ENCODE peak calls at places on chromosome 1, in seven cellular contexts. One of them, this sample, is unnamed.

GRCh38 chr1:48645883-48646282 is 130.8 kb downstream of the BEND5 start:
- DNase-seq in transverse colon: no peak
- DNase-seq in epithelial cell of esophagus: no peak
- DNase-seq in left lung: no peak
- DNase-seq in CD4-positive, alpha-beta T cell: no peak
- DNase-seq in neural crest cell: no peak
- DNase-seq in foreskin keratinocyte: no peak
- DNase-seq in this sample: no peak

GRCh38 chr1:921011-921837 is 2.5 kb upstream of the SAMD11 start:
- DNase-seq in transverse colon: peak
- DNase-seq in epithelial cell of esophagus: peak
- DNase-seq in left lung: peak
- DNase-seq in CD4-positive, alpha-beta T cell: peak
- DNase-seq in neural crest cell: peak
- DNase-seq in foreskin keratinocyte: no peak
- DNase-seq in this sample: peak

GRCh38 chr1:156661932-156662587 is 15.1 kb downstream of the NES start:
- DNase-seq in transverse colon: no peak
- DNase-seq in epithelial cell of esophagus: no peak
- DNase-seq in left lung: peak
- DNase-seq in CD4-positive, alpha-beta T cell: no peak
- DNase-seq in neural crest cell: no peak
- DNase-seq in foreskin keratinocyte: no peak
- DNase-seq in this sample: no peak

GRCh38 chr1:8094481-8095241 is 68.6 kb upstream of the ERRFI1 start:
- DNase-seq in transverse colon: peak
- DNase-seq in epithelial cell of esophagus: peak
- DNase-seq in left lung: no peak
- DNase-seq in CD4-positive, alpha-beta T cell: no peak
- DNase-seq in neural crest cell: no peak
- DNase-seq in foreskin keratinocyte: no peak
- DNase-seq in this sample: peak

GRCh38 chr1:66562561-66562960 is 28.6 kb downstream of the SGIP1 start:
- DNase-seq in transverse colon: no peak
- DNase-seq in epithelial cell of esophagus: no peak
- DNase-seq in left lung: no peak
- DNase-seq in CD4-positive, alpha-beta T cell: no peak
- DNase-seq in neural crest cell: no peak
- DNase-seq in foreskin keratinocyte: no peak
- DNase-seq in this sample: no peak

GRCh38 chr1:34896612-34897011 is 32.8 kb downstream of the DLGAP3 start:
- DNase-seq in transverse colon: no peak
- DNase-seq in epithelial cell of esophagus: no peak
- DNase-seq in left lung: no peak
- DNase-seq in CD4-positive, alpha-beta T cell: no peak
- DNase-seq in neural crest cell: no peak
- DNase-seq in foreskin keratinocyte: no peak
- DNase-seq in this sample: no peak

GRCh38 chr1:6116137-6116536 is 64.0 kb downstream of the CHD5 start:
- DNase-seq in transverse colon: no peak
- DNase-seq in epithelial cell of esophagus: peak
- DNase-seq in left lung: no peak
- DNase-seq in CD4-positive, alpha-beta T cell: no peak
- DNase-seq in neural crest cell: no peak
- DNase-seq in foreskin keratinocyte: no peak
- DNase-seq in this sample: peak

GRCh38 chr1:29557066-29557465 is 320.7 kb downstream of the PTPRU start:
- DNase-seq in transverse colon: no peak
- DNase-seq in epithelial cell of esophagus: no peak
- DNase-seq in left lung: no peak
- DNase-seq in CD4-positive, alpha-beta T cell: no peak
- DNase-seq in neural crest cell: no peak
- DNase-seq in foreskin keratinocyte: no peak
- DNase-seq in this sample: no peak

GRCh38 chr1:205257735-205258134 is 30.0 kb downstream of the TMCC2 start:
- DNase-seq in transverse colon: no peak
- DNase-seq in epithelial cell of esophagus: no peak
- DNase-seq in left lung: no peak
- DNase-seq in CD4-positive, alpha-beta T cell: no peak
- DNase-seq in neural crest cell: no peak
- DNase-seq in foreskin keratinocyte: no peak
- DNase-seq in this sample: no peak

GRCh38 chr1:9905010-9905409 is 5.1 kb downstream of the CTNNBIP1 start:
- DNase-seq in transverse colon: no peak
- DNase-seq in epithelial cell of esophagus: no peak
- DNase-seq in left lung: no peak
- DNase-seq in CD4-positive, alpha-beta T cell: no peak
- DNase-seq in neural crest cell: no peak
- DNase-seq in foreskin keratinocyte: no peak
- DNase-seq in this sample: no peak

GRCh38 chr1:238589843-238590435 is 699.2 kb upstream of the ZP4 start:
- DNase-seq in transverse colon: no peak
- DNase-seq in epithelial cell of esophagus: no peak
- DNase-seq in left lung: no peak
- DNase-seq in CD4-positive, alpha-beta T cell: no peak
- DNase-seq in neural crest cell: no peak
- DNase-seq in foreskin keratinocyte: no peak
- DNase-seq in this sample: no peak

GRCh38 chr1:188778578-188778977 is 1699.1 kb downstream of the BRINP3 start:
- DNase-seq in transverse colon: no peak
- DNase-seq in epithelial cell of esophagus: no peak
- DNase-seq in left lung: no peak
- DNase-seq in CD4-positive, alpha-beta T cell: no peak
- DNase-seq in neural crest cell: no peak
- DNase-seq in foreskin keratinocyte: no peak
- DNase-seq in this sample: peak

GRCh38 chr1:71087060-71087459 is 6.2 kb upstream of the ZRANB2 start:
- DNase-seq in transverse colon: no peak
- DNase-seq in epithelial cell of esophagus: no peak
- DNase-seq in left lung: no peak
- DNase-seq in CD4-positive, alpha-beta T cell: no peak
- DNase-seq in neural crest cell: no peak
- DNase-seq in foreskin keratinocyte: no peak
- DNase-seq in this sample: no peak

GRCh38 chr1:236848274-236848925 is 53.3 kb downstream of the MTR start:
- DNase-seq in transverse colon: no peak
- DNase-seq in epithelial cell of esophagus: no peak
- DNase-seq in left lung: no peak
- DNase-seq in CD4-positive, alpha-beta T cell: no peak
- DNase-seq in neural crest cell: no peak
- DNase-seq in foreskin keratinocyte: no peak
- DNase-seq in this sample: no peak

GRCh38 chr1:236639686-236640085 is 35.4 kb upstream of the HEATR1 start:
- DNase-seq in transverse colon: no peak
- DNase-seq in epithelial cell of esophagus: no peak
- DNase-seq in left lung: no peak
- DNase-seq in CD4-positive, alpha-beta T cell: no peak
- DNase-seq in neural crest cell: no peak
- DNase-seq in foreskin keratinocyte: no peak
- DNase-seq in this sample: no peak

GRCh38 chr1:32817815-32818786 is 648 bp downstream of the S100PBP start:
- DNase-seq in transverse colon: peak
- DNase-seq in epithelial cell of esophagus: peak
- DNase-seq in left lung: peak
- DNase-seq in CD4-positive, alpha-beta T cell: no peak
- DNase-seq in neural crest cell: peak
- DNase-seq in foreskin keratinocyte: peak
- DNase-seq in this sample: peak

GRCh38 chr1:41418868-41419583 is 57.8 kb downstream of the FOXO6 start:
- DNase-seq in transverse colon: peak
- DNase-seq in epithelial cell of esophagus: peak
- DNase-seq in left lung: peak
- DNase-seq in CD4-positive, alpha-beta T cell: no peak
- DNase-seq in neural crest cell: no peak
- DNase-seq in foreskin keratinocyte: peak
- DNase-seq in this sample: peak

GRCh38 chr1:114345930-114346479 is 165.0 kb downstream of the TRIM33 start:
- DNase-seq in transverse colon: no peak
- DNase-seq in epithelial cell of esophagus: no peak
- DNase-seq in left lung: no peak
- DNase-seq in CD4-positive, alpha-beta T cell: no peak
- DNase-seq in neural crest cell: peak
- DNase-seq in foreskin keratinocyte: no peak
- DNase-seq in this sample: no peak

GRCh38 chr1:177780096-177780700 is 189.7 kb downstream of the SEC16B start:
- DNase-seq in transverse colon: no peak
- DNase-seq in epithelial cell of esophagus: peak
- DNase-seq in left lung: no peak
- DNase-seq in CD4-positive, alpha-beta T cell: no peak
- DNase-seq in neural crest cell: no peak
- DNase-seq in foreskin keratinocyte: peak
- DNase-seq in this sample: peak

GRCh38 chr1:154418062-154418897 is 13.1 kb downstream of the IL6R start:
- DNase-seq in transverse colon: peak
- DNase-seq in epithelial cell of esophagus: peak
- DNase-seq in left lung: peak
- DNase-seq in CD4-positive, alpha-beta T cell: peak
- DNase-seq in neural crest cell: no peak
- DNase-seq in foreskin keratinocyte: peak
- DNase-seq in this sample: peak

GRCh38 chr1:7672864-7673263 is 98.2 kb upstream of the VAMP3 start:
- DNase-seq in transverse colon: no peak
- DNase-seq in epithelial cell of esophagus: no peak
- DNase-seq in left lung: no peak
- DNase-seq in CD4-positive, alpha-beta T cell: no peak
- DNase-seq in neural crest cell: no peak
- DNase-seq in foreskin keratinocyte: no peak
- DNase-seq in this sample: no peak

GRCh38 chr1:204641936-204642335 is 43.6 kb downstream of the LRRN2 start:
- DNase-seq in transverse colon: no peak
- DNase-seq in epithelial cell of esophagus: no peak
- DNase-seq in left lung: no peak
- DNase-seq in CD4-positive, alpha-beta T cell: no peak
- DNase-seq in neural crest cell: no peak
- DNase-seq in foreskin keratinocyte: no peak
- DNase-seq in this sample: no peak

GRCh38 chr1:235013512-235013911 is 115.1 kb downstream of the TOMM20 start:
- DNase-seq in transverse colon: no peak
- DNase-seq in epithelial cell of esophagus: no peak
- DNase-seq in left lung: no peak
- DNase-seq in CD4-positive, alpha-beta T cell: no peak
- DNase-seq in neural crest cell: no peak
- DNase-seq in foreskin keratinocyte: no peak
- DNase-seq in this sample: no peak

GRCh38 chr1:115189814-115190541 is 100.7 kb upstream of the TSPAN2 start:
- DNase-seq in transverse colon: no peak
- DNase-seq in epithelial cell of esophagus: peak
- DNase-seq in left lung: no peak
- DNase-seq in CD4-positive, alpha-beta T cell: no peak
- DNase-seq in neural crest cell: no peak
- DNase-seq in foreskin keratinocyte: peak
- DNase-seq in this sample: peak

DNA sequence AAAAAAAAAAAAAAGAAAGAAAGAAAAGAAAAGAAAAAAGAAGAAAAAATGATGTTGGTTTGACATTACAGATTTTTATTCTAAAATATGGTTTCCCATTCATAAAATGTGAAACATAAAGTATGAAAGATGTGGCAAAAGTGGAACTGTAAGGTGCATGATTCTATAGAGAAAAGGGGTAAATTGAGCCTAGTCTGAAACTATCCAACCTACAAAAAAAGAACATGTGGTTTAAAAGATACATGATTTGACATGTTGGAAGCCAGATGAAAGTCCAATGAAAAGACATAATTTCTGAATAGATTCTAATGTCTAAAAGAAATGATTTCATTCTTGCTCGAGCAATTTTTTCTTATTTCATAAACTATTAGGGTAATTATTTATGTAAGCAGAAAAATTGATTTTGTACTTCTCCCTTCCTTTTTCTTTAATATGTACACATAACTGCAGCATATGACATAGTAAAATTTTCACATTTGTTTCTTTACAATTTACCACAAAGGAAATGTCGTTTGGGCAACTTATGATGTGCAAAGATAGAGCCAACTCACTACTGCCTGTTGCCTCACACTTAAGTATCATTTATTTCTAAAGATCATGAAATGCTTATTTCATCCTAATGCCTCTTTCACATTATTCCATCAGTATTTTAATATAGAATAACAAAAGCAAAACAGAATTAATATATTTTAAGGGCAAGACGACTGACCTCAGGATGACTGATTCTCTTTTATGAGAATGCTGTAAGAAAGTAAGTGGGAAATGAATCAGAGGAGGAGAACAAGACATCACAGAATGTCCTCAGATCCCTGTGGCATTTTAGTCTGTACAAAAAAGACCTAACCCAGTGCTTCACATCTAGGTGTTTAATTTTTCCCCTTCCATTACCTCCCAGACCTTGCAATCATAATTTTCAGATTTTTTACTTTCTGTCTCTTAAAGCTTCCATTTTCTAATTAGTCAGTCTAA is 165.8 kb upstream of the HMCN1 start:
- DNase-seq in transverse colon: no peak
- DNase-seq in epithelial cell of esophagus: no peak
- DNase-seq in left lung: no peak
- DNase-seq in CD4-positive, alpha-beta T cell: no peak
- DNase-seq in neural crest cell: no peak
- DNase-seq in foreskin keratinocyte: no peak
- DNase-seq in this sample: no peak
- TF ChIP-seq CTCF in transverse colon: no peak
- TF ChIP-seq CTCF in epithelial cell of esophagus: no peak
- TF ChIP-seq CTCF in left lung: no peak
- TF ChIP-seq CTCF in CD4-positive, alpha-beta T cell: no peak
- TF ChIP-seq CTCF in neural crest cell: no peak
- TF ChIP-seq CTCF in foreskin keratinocyte: no peak
- TF ChIP-seq CTCF in this sample: no peak

GRCh38 chr1:185446131-185446530 is 129.1 kb upstream of the IVNS1ABP start:
- DNase-seq in transverse colon: no peak
- DNase-seq in epithelial cell of esophagus: no peak
- DNase-seq in left lung: no peak
- DNase-seq in CD4-positive, alpha-beta T cell: no peak
- DNase-seq in neural crest cell: no peak
- DNase-seq in foreskin keratinocyte: no peak
- DNase-seq in this sample: no peak
- TF ChIP-seq CTCF in transverse colon: no peak
- TF ChIP-seq CTCF in epithelial cell of esophagus: no peak
- TF ChIP-seq CTCF in left lung: no peak
- TF ChIP-seq CTCF in CD4-positive, alpha-beta T cell: no peak
- TF ChIP-seq CTCF in neural crest cell: no peak
- TF ChIP-seq CTCF in foreskin keratinocyte: no peak
- TF ChIP-seq CTCF in this sample: no peak

GRCh38 chr1:245484176-245484575 is 329.4 kb downstream of the KIF26B start:
- DNase-seq in transverse colon: no peak
- DNase-seq in epithelial cell of esophagus: no peak
- DNase-seq in left lung: no peak
- DNase-seq in CD4-positive, alpha-beta T cell: no peak
- DNase-seq in neural crest cell: no peak
- DNase-seq in foreskin keratinocyte: no peak
- DNase-seq in this sample: no peak
- TF ChIP-seq CTCF in transverse colon: no peak
- TF ChIP-seq CTCF in epithelial cell of esophagus: no peak
- TF ChIP-seq CTCF in left lung: no peak
- TF ChIP-seq CTCF in CD4-positive, alpha-beta T cell: no peak
- TF ChIP-seq CTCF in neural crest cell: no peak
- TF ChIP-seq CTCF in foreskin keratinocyte: no peak
- TF ChIP-seq CTCF in this sample: no peak

GRCh38 chr1:82777240-82777639 is 976.5 kb downstream of the ADGRL2 start:
- DNase-seq in transverse colon: no peak
- DNase-seq in epithelial cell of esophagus: no peak
- DNase-seq in left lung: no peak
- DNase-seq in CD4-positive, alpha-beta T cell: no peak
- DNase-seq in neural crest cell: no peak
- DNase-seq in foreskin keratinocyte: no peak
- DNase-seq in this sample: no peak

GRCh38 chr1:82778612-82779011 is 977.9 kb downstream of the ADGRL2 start:
- DNase-seq in transverse colon: no peak
- DNase-seq in epithelial cell of esophagus: peak
- DNase-seq in left lung: no peak
- DNase-seq in CD4-positive, alpha-beta T cell: no peak
- DNase-seq in neural crest cell: no peak
- DNase-seq in foreskin keratinocyte: no peak
- DNase-seq in this sample: peak

GRCh38 chr1:82775402-82776000 is 974.8 kb downstream of the ADGRL2 start:
- DNase-seq in transverse colon: peak
- DNase-seq in epithelial cell of esophagus: peak
- DNase-seq in left lung: peak
- DNase-seq in CD4-positive, alpha-beta T cell: peak
- DNase-seq in neural crest cell: peak
- DNase-seq in foreskin keratinocyte: peak
- DNase-seq in this sample: peak
- TF ChIP-seq CTCF in transverse colon: peak
- TF ChIP-seq CTCF in epithelial cell of esophagus: peak
- TF ChIP-seq CTCF in left lung: peak
- TF ChIP-seq CTCF in CD4-positive, alpha-beta T cell: peak
- TF ChIP-seq CTCF in neural crest cell: peak
- TF ChIP-seq CTCF in foreskin keratinocyte: peak
- TF ChIP-seq CTCF in this sample: peak